ENCODE peak calls at places on chromosome 17, in seven cellular contexts. I, M, P, G, S, C and R are unnamed samples.

GRCh38 chr17:36721560-36722120 is 120.3 kb downstream of the MRM1 start:
- DNase-seq in I (no peak), M (no peak), P (no peak), G (no peak), S (no peak), C (no peak), R (no peak)

GRCh38 chr17:69672924-69673323 is 258.4 kb downstream of the MAP2K6 start:
- DNase-seq in I (no peak), M (no peak), P (no peak), G (no peak), S (no peak), C (no peak), R (peak)

GRCh38 chr17:57622327-57622885 is 122.7 kb downstream of the CCDC182 start:
- DNase-seq in I (no peak), M (no peak), P (no peak), G (no peak), S (no peak), C (no peak), R (no peak)

GRCh38 chr17:81365601-81366585 is 29.4 kb upstream of the BAHCC1 start:
- DNase-seq in I (peak), M (peak), P (peak), G (no peak), S (no peak), C (no peak), R (no peak)

GRCh38 chr17:2442166-2442565 is 41.3 kb upstream of the MNT start:
- DNase-seq in I (no peak), M (no peak), P (no peak), G (no peak), S (no peak), C (no peak), R (no peak)

GRCh38 chr17:1793447-1793806 is 31.6 kb downstream of the SERPINF1 start:
- DNase-seq in I (no peak), M (no peak), P (no peak), G (no peak), S (no peak), C (no peak), R (no peak)

GRCh38 chr17:8005951-8006730 is 3.7 kb downstream of the GUCY2D start:
- DNase-seq in I (peak), M (no peak), P (no peak), G (no peak), S (no peak), C (no peak), R (no peak)

GRCh38 chr17:29393451-29393850 is 3.3 kb downstream of the TAOK1 start:
- DNase-seq in I (no peak), M (no peak), P (no peak), G (no peak), S (no peak), C (no peak), R (no peak)

GRCh38 chr17:77353684-77354419 is 213.1 kb downstream of the SEC14L1 start:
- DNase-seq in I (no peak), M (no peak), P (peak), G (no peak), S (no peak), C (no peak), R (no peak)

GRCh38 chr17:78133179-78133951 is 2.8 kb downstream of the TMC8 start:
- DNase-seq in I (no peak), M (no peak), P (no peak), G (no peak), S (no peak), C (no peak), R (no peak)

GRCh38 chr17:70969540-70970034 is 800.3 kb downstream of the KCNJ2 start:
- DNase-seq in I (no peak), M (no peak), P (no peak), G (no peak), S (no peak), C (no peak), R (no peak)

GRCh38 chr17:16286009-16286946 is 67.0 kb downstream of the CENPV start:
- DNase-seq in I (peak), M (peak), P (peak), G (peak), S (peak), C (peak), R (peak)

GRCh38 chr17:70426752-70427151 is 257.4 kb downstream of the KCNJ2 start:
- DNase-seq in I (no peak), M (no peak), P (no peak), G (no peak), S (no peak), C (no peak), R (no peak)

GRCh38 chr17:61426482-61427304 is 25.5 kb upstream of the TBX4 start:
- DNase-seq in I (peak), M (no peak), P (no peak), G (no peak), S (no peak), C (no peak), R (no peak)

GRCh38 chr17:80894726-80895125 is 96.9 kb upstream of the CHMP6 start:
- DNase-seq in I (no peak), M (no peak), P (no peak), G (no peak), S (no peak), C (no peak), R (no peak)

GRCh38 chr17:48427598-48427997 is 2.4 kb downstream of the SKAP1 start:
- DNase-seq in I (peak), M (no peak), P (peak), G (no peak), S (no peak), C (peak), R (no peak)

GRCh38 chr17:58508341-58509067 is 5.9 kb downstream of the MTMR4 start:
- DNase-seq in I (no peak), M (no peak), P (no peak), G (no peak), S (no peak), C (no peak), R (no peak)

GRCh38 chr17:80843741-80844156 is 147.9 kb upstream of the CHMP6 start:
- DNase-seq in I (no peak), M (no peak), P (no peak), G (no peak), S (no peak), C (no peak), R (no peak)

GRCh38 chr17:57257911-57258885 is 1.9 kb downstream of the MSI2 start:
- DNase-seq in I (no peak), M (no peak), P (no peak), G (no peak), S (no peak), C (no peak), R (no peak)

GRCh38 chr17:1904273-1905052 is 74.7 kb downstream of the RPA1 start:
- DNase-seq in I (no peak), M (no peak), P (no peak), G (no peak), S (no peak), C (no peak), R (no peak)

GRCh38 chr17:35540589-35541404 is 3.3 kb upstream of the SLFN12L start:
- DNase-seq in I (peak), M (no peak), P (peak), G (peak), S (no peak), C (peak), R (no peak)

GRCh38 chr17:49217651-49218413 is 7.3 kb downstream of the ABI3 start:
- DNase-seq in I (no peak), M (no peak), P (peak), G (peak), S (no peak), C (peak), R (no peak)

GRCh38 chr17:79627766-79628690 is 17.2 kb upstream of the RBFOX3 start:
- DNase-seq in I (no peak), M (no peak), P (no peak), G (peak), S (no peak), C (no peak), R (no peak)

GRCh38 chr17:18319604-18320256 is 4.6 kb downstream of the SMCR8 start:
- DNase-seq in I (peak), M (no peak), P (no peak), G (no peak), S (peak), C (no peak), R (peak)

GRCh38 chr17:75325827-75326586 is 36.8 kb upstream of the SLC25A19 start:
- DNase-seq in I (no peak), M (no peak), P (no peak), G (no peak), S (no peak), C (no peak), R (no peak)

GRCh38 chr17:20223808-20224328 is 214.7 kb downstream of the SPECC1 start:
- DNase-seq in I (no peak), M (no peak), P (no peak), G (no peak), S (no peak), C (no peak), R (no peak)

GRCh38 chr17:63029520-63029919 is 63.5 kb downstream of the TANC2 start:
- DNase-seq in I (no peak), M (no peak), P (no peak), G (no peak), S (peak), C (no peak), R (peak)

GRCh38 chr17:78120537-78120936 is 8.0 kb downstream of the TMC6 start:
- DNase-seq in I (no peak), M (no peak), P (no peak), G (no peak), S (no peak), C (no peak), R (no peak)

GRCh38 chr17:18258356-18259038 is at the start of gene FLII:
- DNase-seq in I (no peak), M (peak), P (peak), G (peak), S (no peak), C (peak), R (no peak)

GRCh38 chr17:45425125-45425983 is 7.3 kb downstream of the ARHGAP27 start:
- DNase-seq in I (peak), M (peak), P (no peak), G (peak), S (peak), C (no peak), R (no peak)